ENCODE peak calls at places on chromosomes 1 and 21, in eight cellular contexts. D is mesendoderm; H is brain microvascular endothelial cell; I is adrenal gland; S is left ventricle myocardium inferior; J is endodermal cell; T is breast epithelium; E is CD8-positive, alpha-beta T cell. Z is an unnamed sample.

GRCh38 chr1:93446837-93447451 is 974 bp upstream of the FNBP1L start:
- DNase-seq in D (no peak), S (no peak), H (no peak), J (no peak), E (peak; percentile 18), T (peak; percentile 73), I (peak; percentile 42), Z (peak; percentile 88)

GRCh38 chr1:21278898-21279819 is 11.1 kb downstream of the ECE1 start:
- DNase-seq in H (no peak), D (no peak), T (no peak), I (peak; percentile 64), S (no peak), E (no peak), J (no peak), Z (no peak)

GRCh38 chr1:93219443-93219842 is 38.9 kb downstream of the CCDC18 start:
- DNase-seq in D (no peak), H (no peak), J (no peak), I (no peak), T (no peak), E (no peak), S (no peak), Z (no peak)

GRCh38 chr1:218711021-218711420 is 365.9 kb downstream of the TGFB2 start:
- DNase-seq in J (no peak), E (no peak), S (no peak), D (no peak), H (no peak), T (no peak), I (no peak), Z (no peak)

GRCh38 chr1:233614173-233614742 is 352 bp downstream of the KCNK1 start:
- DNase-seq in I (no peak), J (peak; percentile 87), T (peak; percentile 35), D (peak; percentile 85), H (no peak), S (peak; percentile 19), E (no peak), Z (no peak)

GRCh38 chr1:205316179-205316578 is 5.4 kb downstream of the NUAK2 start:
- DNase-seq in E (no peak), I (peak; percentile 36), H (no peak), J (no peak), D (no peak), S (no peak), T (no peak), Z (no peak)

GRCh38 chr1:151701515-151701914 is 15.1 kb downstream of the CELF3 start:
- DNase-seq in H (no peak), D (no peak), E (no peak), I (no peak), J (no peak), S (no peak), T (no peak), Z (no peak)

GRCh38 chr1:15628003-15628402 is 10.7 kb downstream of the DDI2 start:
- DNase-seq in I (no peak), E (no peak), D (no peak), S (no peak), T (no peak), J (no peak), H (no peak), Z (no peak)

GRCh38 chr1:202276081-202276715 is 65.5 kb downstream of the UBE2T start:
- DNase-seq in T (peak; percentile 16), S (no peak), H (no peak), E (no peak), D (no peak), I (no peak), J (peak; percentile 34), Z (no peak)

GRCh38 chr1:202671388-202671787 is 38.9 kb downstream of the SYT2 start:
- DNase-seq in I (peak; percentile 19), H (no peak), T (peak; percentile 69), J (no peak), D (peak; percentile 43), E (no peak), S (no peak), Z (no peak)

GRCh38 chr21:40054403-40054802 is 187.2 kb downstream of the PCP4 start:
- DNase-seq in S (no peak), T (peak; percentile 95), E (no peak), J (no peak), H (no peak), D (no peak), I (no peak), Z (peak; percentile 46)

GRCh38 chr1:226985239-226985838 is 45.2 kb downstream of the COQ8A start:
- DNase-seq in S (no peak), E (no peak), T (no peak), J (no peak), H (no peak), I (no peak), D (no peak), Z (no peak)

GRCh38 chr21:45818904-45819285 is 162.7 kb upstream of the COL6A1 start:
- DNase-seq in I (no peak), T (no peak), D (no peak), J (no peak), H (peak; percentile 89), E (peak; percentile 63), S (no peak), Z (peak; percentile 24)

GRCh38 chr1:179047637-179048002 is 21.9 kb downstream of the FAM20B start:
- DNase-seq in E (no peak), J (no peak), T (no peak), S (no peak), I (no peak), H (no peak), D (no peak), Z (no peak)

GRCh38 chr1:15279576-15280230 is 32.7 kb downstream of the FHAD1 start:
- DNase-seq in E (no peak), I (no peak), D (peak; percentile 33), H (no peak), S (no peak), T (no peak), J (peak; percentile 73), Z (no peak)

GRCh38 chr1:188188317-188188716 is 1359.6 kb downstream of the PLA2G4A start:
- DNase-seq in I (no peak), T (no peak), S (no peak), E (no peak), D (peak; percentile 25), J (no peak), H (no peak), Z (no peak)

GRCh38 chr1:53081384-53082066 is 19.5 kb downstream of the PODN start:
- DNase-seq in S (no peak), I (no peak), T (no peak), E (no peak), J (no peak), H (no peak), D (no peak), Z (no peak)

GRCh38 chr1:60063561-60063960 is 10.0 kb downstream of the C1orf87 start:
- DNase-seq in T (no peak), I (no peak), D (no peak), E (no peak), S (no peak), H (no peak), J (no peak), Z (no peak)

GRCh38 chr1:60065199-60065598 is 8.4 kb downstream of the C1orf87 start:
- DNase-seq in I (no peak), E (no peak), S (no peak), T (no peak), J (no peak), D (no peak), H (no peak), Z (no peak)

GRCh38 chr1:60069691-60070090 is 3.9 kb downstream of the C1orf87 start:
- DNase-seq in E (no peak), D (no peak), T (no peak), I (no peak), H (no peak), J (no peak), S (no peak), Z (no peak)

GRCh38 chr1:60066001-60066400 is 7.6 kb downstream of the C1orf87 start:
- DNase-seq in D (no peak), T (no peak), H (peak; percentile 38), I (no peak), E (no peak), J (no peak), S (no peak), Z (peak; percentile 53)

GRCh38 chr1:60068393-60069045 is 5.1 kb downstream of the C1orf87 start:
- DNase-seq in E (no peak), S (no peak), I (no peak), H (peak; percentile 72), D (no peak), J (no peak), T (no peak), Z (no peak)
- H3K27ac ChIP-seq in E (no peak overlapping the region), S (no peak overlapping the region), I (no peak overlapping the region), H (peak overlapping the region; percentile 28), D (no peak overlapping the region), J (no peak overlapping the region), T (no peak overlapping the region), Z (no peak overlapping the region)

DNA sequence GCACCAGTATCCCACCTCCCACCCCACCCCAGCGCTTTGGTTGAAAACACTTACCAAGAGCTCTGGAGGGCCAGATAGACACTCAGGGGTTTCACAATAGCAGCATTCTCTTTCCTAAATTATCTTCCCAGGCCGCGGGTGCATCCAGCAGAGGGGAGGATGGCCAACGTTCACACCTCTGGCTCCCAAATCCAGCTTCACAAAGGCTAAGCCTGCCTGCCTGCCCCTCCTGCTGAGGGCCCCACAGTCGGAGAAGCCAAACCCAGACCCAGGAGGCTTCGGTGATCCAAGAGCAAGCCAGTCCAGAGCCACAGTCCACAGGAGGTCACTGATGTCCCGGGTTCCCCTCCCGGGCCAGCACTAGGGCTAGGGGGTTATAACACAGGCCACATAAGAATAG is 231.9 kb downstream of the TRABD2B start:
- DNase-seq in D (peak; percentile 75), J (peak; percentile 92), S (peak; percentile 58), E (no peak), T (no peak), H (no peak), I (no peak), Z (no peak)
- H3K27ac ChIP-seq in D (no peak overlapping the region), J (no peak overlapping the region), S (peak overlapping the region; percentile 55), E (no peak overlapping the region), T (peak overlapping the region; percentile 60), H (no peak overlapping the region), I (no peak overlapping the region), Z (no peak overlapping the region)

GRCh38 chr1:31380181-31380580 is 7.3 kb upstream of the FABP3 start:
- DNase-seq in J (no peak), S (no peak), H (no peak), E (no peak), I (no peak), T (peak; percentile 89), D (no peak), Z (no peak)
- H3K27ac ChIP-seq in J (no peak overlapping the region), S (peak overlapping the region; percentile 90), H (no peak overlapping the region), E (no peak overlapping the region), I (no peak overlapping the region), T (peak overlapping the region; percentile 79), D (no peak overlapping the region), Z (no peak overlapping the region)

DNA sequence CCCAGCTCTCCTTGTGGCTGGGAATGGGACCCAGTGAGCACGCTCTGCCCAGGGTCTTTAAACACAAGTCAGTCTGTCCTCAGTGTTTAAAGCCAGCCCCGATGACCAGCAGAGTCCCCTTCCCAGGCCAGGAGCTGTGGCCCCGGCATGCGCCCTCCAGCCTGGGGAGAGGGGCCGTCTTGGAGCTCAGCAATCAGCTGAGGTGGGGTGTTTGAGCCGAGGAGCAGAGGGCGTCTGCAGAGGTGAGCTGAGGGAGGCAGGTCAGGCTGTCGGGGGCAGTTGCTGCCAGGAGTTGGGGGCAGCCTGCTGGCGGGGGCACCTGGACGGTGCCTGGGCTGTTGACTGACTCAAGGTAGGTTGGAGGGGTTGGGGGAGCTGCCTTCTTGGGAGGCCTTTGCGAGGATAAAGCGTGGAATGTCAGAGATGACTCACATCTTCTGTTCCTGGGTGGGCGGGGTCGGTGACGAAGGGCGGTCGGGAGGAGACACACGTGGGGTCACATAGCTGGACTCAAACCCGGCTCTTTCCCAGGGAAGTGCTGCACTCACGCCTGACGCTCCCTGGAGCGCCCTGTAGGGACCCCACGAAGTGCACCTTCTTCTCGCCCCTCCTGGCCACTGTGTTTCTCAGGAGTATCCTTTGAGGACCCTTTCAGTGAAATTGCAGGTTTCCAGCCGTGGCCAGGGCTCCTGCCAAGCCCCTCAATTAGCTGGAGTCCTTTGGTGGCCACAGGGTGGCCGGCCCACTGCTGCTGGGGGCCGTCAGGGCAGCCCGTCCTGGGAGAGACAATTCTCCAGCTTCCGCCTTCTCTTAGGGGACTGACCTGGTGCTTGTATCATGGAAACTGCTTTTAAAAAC is 86.2 kb downstream of the SIK1 start:
- DNase-seq in I (peak; percentile 64), H (peak; percentile 95), S (no peak), E (no peak), T (no peak), J (peak; percentile 68), D (peak; percentile 78), Z (no peak)
- H3K27ac ChIP-seq in I (no peak overlapping the region), H (peak overlapping the region; percentile 80), S (peak overlapping the region; percentile 30), E (no peak overlapping the region), T (no peak overlapping the region), J (no peak overlapping the region), D (no peak overlapping the region), Z (no peak overlapping the region)

Z was measured in epithelial cell of prostate.